ENCODE peak calls at places on chromosomes 3 and 15, in six cellular contexts. D is T follicular helper cell; Q is NCI-H2081; S is activated naive CD8-positive, alpha-beta T cell treated with anti-CD3 and anti-CD28 coated beads, Interleukin-2, amount 50 U/mL, for 24 hours; V is esophagus squamous epithelium; A is Right ventricle myocardium superior. P is an unnamed sample.
A peak's percentile ranks its signal among the peaks of the same experiment; 100 is the strongest.

GRCh38 chr15:86611392-86612040 is 531.8 kb downstream of the AGBL1 start:
- DNase-seq in D (peak; percentile 1), Q (no peak), S (no peak), A (no peak), V (no peak), P (no peak)

GRCh38 chr3:13109516-13109915 is 36.3 kb upstream of the IQSEC1 start:
- DNase-seq in A (no peak), V (no peak), Q (no peak), D (no peak), S (no peak), P (no peak)

GRCh38 chr3:72836923-72837322 is 11.3 kb downstream of the SHQ1 start:
- DNase-seq in V (no peak), A (peak; percentile 86), S (no peak), Q (peak; percentile 4), D (no peak), P (peak; percentile 85)

GRCh38 chr3:107956991-107957467 is 133.8 kb downstream of the CD47 start:
- DNase-seq in A (peak; percentile 84), S (no peak), V (peak; percentile 3), D (no peak), Q (no peak), P (peak; percentile 63)

GRCh38 chr3:63015614-63016016 is 140.4 kb upstream of the CADPS start:
- DNase-seq in Q (no peak), D (no peak), V (no peak), A (no peak), S (no peak), P (peak; percentile 26)

GRCh38 chr3:155938409-155938808 is 68.0 kb downstream of the GMPS start:
- DNase-seq in D (no peak), S (no peak), V (no peak), A (no peak), Q (no peak), P (no peak)

GRCh38 chr15:75905231-75905630 is 1.6 kb downstream of the FBXO22 start:
- DNase-seq in Q (no peak), D (no peak), V (no peak), A (no peak), S (no peak), P (no peak)

GRCh38 chr3:194306771-194307640 is 44.1 kb downstream of the CPN2 start:
- DNase-seq in A (no peak), Q (no peak), D (no peak), V (no peak), S (no peak), P (no peak)

GRCh38 chr3:124053871-124054270 is 61.9 kb upstream of the ROPN1 start:
- DNase-seq in V (no peak), Q (no peak), A (no peak), D (no peak), S (no peak), P (no peak)

GRCh38 chr3:131712662-131713061 is 209.9 kb upstream of the MRPL3 start:
- DNase-seq in D (no peak), Q (no peak), A (no peak), S (no peak), V (no peak), P (no peak)

GRCh38 chr15:85709250-85709649 is 85.5 kb downstream of the KLHL25 start:
- DNase-seq in D (no peak), Q (no peak), S (no peak), A (no peak), V (no peak), P (no peak)

GRCh38 chr3:178152010-178152409 is 384.2 kb upstream of the KCNMB2 start:
- DNase-seq in S (no peak), V (no peak), A (no peak), Q (peak; percentile 70), D (no peak), P (peak; percentile 2)

GRCh38 chr15:85494035-85494793 is 113.8 kb downstream of the AKAP13 start:
- DNase-seq in A (no peak), S (no peak), Q (no peak), V (no peak), D (no peak), P (no peak)

GRCh38 chr3:116059421-116060096 is 385.7 kb downstream of the LSAMP start:
- DNase-seq in D (no peak), S (no peak), A (no peak), Q (peak; percentile 63), V (no peak), P (no peak)

GRCh38 chr15:42919794-42920280 is 741 bp downstream of the TTBK2 start:
- DNase-seq in D (peak; percentile 12), A (peak; percentile 59), S (peak; percentile 17), V (no peak), Q (peak; percentile 26), P (peak; percentile 44)

GRCh38 chr3:43289401-43289800 is 3.1 kb downstream of the SNRK start:
- DNase-seq in Q (no peak), S (no peak), A (no peak), V (no peak), D (no peak), P (no peak)

GRCh38 chr15:22808240-22808639 is 21.8 kb downstream of the NIPA1 start:
- DNase-seq in D (no peak), V (no peak), Q (no peak), A (no peak), S (no peak), P (no peak)

GRCh38 chr3:142648950-142649349 is 52.8 kb downstream of the PLS1 start:
- DNase-seq in V (no peak), Q (no peak), A (no peak), S (no peak), D (no peak), P (no peak)

GRCh38 chr15:40103124-40103858 is 5.4 kb downstream of the BMF start:
- DNase-seq in A (peak; percentile 90), D (no peak), V (no peak), S (no peak), Q (peak; percentile 95), P (peak; percentile 83)

GRCh38 chr3:171615742-171616141 is 155.5 kb upstream of the TNIK start:
- DNase-seq in A (no peak), S (no peak), Q (no peak), D (no peak), V (no peak), P (no peak)

GRCh38 chr3:174651951-174652350 is 207.2 kb upstream of the NAALADL2 start:
- DNase-seq in D (no peak), Q (no peak), A (no peak), S (no peak), V (no peak), P (peak; percentile 81)

GRCh38 chr3:51703026-51703775 is 3.7 kb upstream of the GRM2 start:
- DNase-seq in Q (peak; percentile 55), A (peak; percentile 24), V (no peak), S (no peak), D (no peak), P (no peak)

GRCh38 chr3:189629803-189630455 is 1.3 kb upstream of the TP63 start:
- DNase-seq in A (peak; percentile 43), S (no peak), Q (no peak), V (no peak), D (no peak), P (no peak)

GRCh38 chr3:162489853-162490252 is 993.2 kb downstream of the OTOL1 start:
- DNase-seq in A (no peak), V (no peak), D (no peak), S (no peak), Q (peak; percentile 23), P (no peak)

GRCh38 chr3:124078978-124079911 is 87.3 kb upstream of the ROPN1 start:
- DNase-seq in V (no peak), Q (peak; percentile 66), S (peak; percentile 8), A (no peak), D (no peak), P (peak; percentile 16)

GRCh38 chr15:62741106-62741505 is 301.4 kb upstream of the TPM1 start:
- DNase-seq in V (no peak), D (no peak), Q (no peak), A (no peak), S (no peak), P (peak; percentile 35)

GRCh38 chr3:106542101-106542769 is 673.4 kb upstream of the CBLB start:
- DNase-seq in V (no peak), Q (no peak), D (no peak), A (no peak), S (no peak), P (no peak)